ENCODE peak calls at places on chromosomes 16 and 17, in seven cellular contexts. One of them, this sample, is unnamed.
A peak's percentile ranks its signal among the peaks of the same experiment; 100 is the strongest.

GRCh38 chr17:78919816-78920516 is 5.2 kb downstream of the TIMP2 start:
- DNase-seq in A549: no peak
- DNase-seq in ovary: peak; percentile 34
- DNase-seq in uterus: no peak
- DNase-seq in breast epithelium: no peak
- DNase-seq in tibial nerve: no peak
- DNase-seq in body of pancreas: no peak
- DNase-seq in this sample: no peak

GRCh38 chr17:15261063-15261817 is 3.9 kb downstream of the PMP22 start:
- DNase-seq in uterus: peak; percentile 60
- DNase-seq in ovary: no peak
- DNase-seq in tibial nerve: peak; percentile 32
- DNase-seq in breast epithelium: peak; percentile 73
- DNase-seq in body of pancreas: peak; percentile 55
- DNase-seq in A549: peak; percentile 68
- DNase-seq in this sample: peak; percentile 74

GRCh38 chr17:50889528-50890118 is 23.5 kb upstream of the TOB1 start:
- DNase-seq in tibial nerve: no peak
- DNase-seq in uterus: no peak
- DNase-seq in ovary: no peak
- DNase-seq in body of pancreas: no peak
- DNase-seq in breast epithelium: no peak
- DNase-seq in A549: no peak
- DNase-seq in this sample: no peak

GRCh38 chr16:25481636-25482035 is 210.1 kb upstream of the HS3ST4 start:
- DNase-seq in uterus: no peak
- DNase-seq in ovary: no peak
- DNase-seq in A549: no peak
- DNase-seq in tibial nerve: no peak
- DNase-seq in body of pancreas: no peak
- DNase-seq in breast epithelium: no peak
- DNase-seq in this sample: no peak

GRCh38 chr17:42341568-42341967 is 46.7 kb downstream of the STAT3 start:
- DNase-seq in body of pancreas: no peak
- DNase-seq in uterus: no peak
- DNase-seq in tibial nerve: no peak
- DNase-seq in breast epithelium: no peak
- DNase-seq in A549: no peak
- DNase-seq in ovary: no peak
- DNase-seq in this sample: no peak

GRCh38 chr16:15976225-15976812 is 26.9 kb downstream of the ABCC1 start:
- DNase-seq in tibial nerve: no peak
- DNase-seq in ovary: no peak
- DNase-seq in A549: no peak
- DNase-seq in breast epithelium: no peak
- DNase-seq in body of pancreas: no peak
- DNase-seq in uterus: no peak
- DNase-seq in this sample: no peak

GRCh38 chr17:61260061-61260797 is 139.4 kb upstream of the TBX2 start:
- DNase-seq in A549: no peak
- DNase-seq in tibial nerve: peak; percentile 29
- DNase-seq in uterus: no peak
- DNase-seq in breast epithelium: no peak
- DNase-seq in ovary: no peak
- DNase-seq in body of pancreas: no peak
- DNase-seq in this sample: no peak

GRCh38 chr16:88060524-88061219 is 109.4 kb downstream of the BANP start:
- DNase-seq in body of pancreas: no peak
- DNase-seq in A549: no peak
- DNase-seq in ovary: no peak
- DNase-seq in breast epithelium: no peak
- DNase-seq in uterus: no peak
- DNase-seq in tibial nerve: no peak
- DNase-seq in this sample: no peak

GRCh38 chr16:67378642-67379041 is 14.7 kb downstream of the TPPP3 start:
- DNase-seq in uterus: no peak
- DNase-seq in ovary: no peak
- DNase-seq in A549: no peak
- DNase-seq in body of pancreas: no peak
- DNase-seq in breast epithelium: no peak
- DNase-seq in tibial nerve: no peak
- DNase-seq in this sample: no peak

GRCh38 chr16:1877804-1878203 is 5.8 kb upstream of the MEIOB start:
- DNase-seq in tibial nerve: no peak
- DNase-seq in uterus: no peak
- DNase-seq in breast epithelium: no peak
- DNase-seq in ovary: no peak
- DNase-seq in A549: no peak
- DNase-seq in body of pancreas: no peak
- DNase-seq in this sample: no peak

GRCh38 chr16:56682703-56683397 is 580 bp downstream of the MT1X start:
- DNase-seq in tibial nerve: no peak
- DNase-seq in A549: no peak
- DNase-seq in ovary: peak; percentile 30
- DNase-seq in body of pancreas: no peak
- DNase-seq in uterus: peak; percentile 26
- DNase-seq in breast epithelium: no peak
- DNase-seq in this sample: no peak

GRCh38 chr17:40516581-40517285 is 15.3 kb upstream of the TNS4 start:
- DNase-seq in tibial nerve: no peak
- DNase-seq in uterus: peak; percentile 11
- DNase-seq in breast epithelium: peak; percentile 43
- DNase-seq in ovary: no peak
- DNase-seq in body of pancreas: no peak
- DNase-seq in A549: peak; percentile 85
- DNase-seq in this sample: no peak

GRCh38 chr17:60135951-60136666 is 13.7 kb upstream of the CA4 start:
- DNase-seq in A549: no peak
- DNase-seq in breast epithelium: no peak
- DNase-seq in body of pancreas: peak; percentile 4
- DNase-seq in tibial nerve: no peak
- DNase-seq in ovary: no peak
- DNase-seq in uterus: no peak
- DNase-seq in this sample: peak; percentile 32

GRCh38 chr16:35215287-35215686 is 1755.9 kb downstream of the TP53TG3F start:
- DNase-seq in uterus: no peak
- DNase-seq in tibial nerve: no peak
- DNase-seq in body of pancreas: no peak
- DNase-seq in ovary: no peak
- DNase-seq in breast epithelium: no peak
- DNase-seq in A549: no peak
- DNase-seq in this sample: no peak

GRCh38 chr17:41494524-41494923 is 4.8 kb upstream of the KRT36 start:
- DNase-seq in A549: no peak
- DNase-seq in tibial nerve: no peak
- DNase-seq in ovary: no peak
- DNase-seq in body of pancreas: no peak
- DNase-seq in breast epithelium: no peak
- DNase-seq in uterus: no peak
- DNase-seq in this sample: no peak

GRCh38 chr17:4735825-4736651 is 3.6 kb upstream of the ZMYND15 start:
- DNase-seq in A549: no peak
- DNase-seq in uterus: no peak
- DNase-seq in ovary: no peak
- DNase-seq in tibial nerve: peak; percentile 66
- DNase-seq in body of pancreas: no peak
- DNase-seq in breast epithelium: no peak
- DNase-seq in this sample: no peak

DNA sequence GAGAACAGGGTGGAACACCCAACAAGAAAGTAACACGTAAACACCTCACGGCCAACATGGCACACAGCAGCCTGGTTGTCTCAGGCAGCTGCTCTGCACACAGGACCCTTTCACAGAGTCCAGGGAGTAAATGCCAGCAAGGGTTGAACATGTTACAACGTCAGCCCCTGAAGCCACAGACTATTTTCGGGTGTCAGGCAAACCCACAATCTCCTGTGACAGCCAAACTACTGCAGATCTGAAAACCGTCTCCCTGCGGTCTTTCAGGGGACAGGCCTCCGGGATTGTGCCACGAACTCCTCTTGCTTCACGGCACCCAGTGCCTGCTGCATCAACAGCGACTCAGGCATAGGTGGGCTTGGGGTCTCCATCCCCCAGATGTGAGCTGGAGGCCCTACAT is 127.7 kb downstream of the XYLT1 start:
- DNase-seq in body of pancreas: no peak
- DNase-seq in ovary: no peak
- DNase-seq in tibial nerve: no peak
- DNase-seq in A549: no peak
- DNase-seq in breast epithelium: no peak
- DNase-seq in uterus: no peak
- DNase-seq in this sample: peak; percentile 79
- TF ChIP-seq POLR2A in body of pancreas: peak; percentile 5
- TF ChIP-seq POLR2A in ovary: no peak
- TF ChIP-seq POLR2A in tibial nerve: no peak
- TF ChIP-seq POLR2A in A549: no peak
- TF ChIP-seq POLR2A in breast epithelium: no peak
- TF ChIP-seq POLR2A in uterus: no peak
- TF ChIP-seq POLR2A in this sample: no peak

GRCh38 chr17:37406635-37407455 is at the start of the genes ACACA and TADA2A:
- DNase-seq in tibial nerve: peak; percentile 46
- DNase-seq in uterus: peak; percentile 77
- DNase-seq in body of pancreas: peak; percentile 82
- DNase-seq in breast epithelium: peak; percentile 72
- DNase-seq in A549: peak; percentile 89
- DNase-seq in ovary: peak; percentile 78
- DNase-seq in this sample: peak; percentile 90
- TF ChIP-seq POLR2A in tibial nerve: peak; percentile 21
- TF ChIP-seq POLR2A in uterus: peak; percentile 14
- TF ChIP-seq POLR2A in body of pancreas: peak; percentile 71
- TF ChIP-seq POLR2A in breast epithelium: peak; percentile 43
- TF ChIP-seq POLR2A in A549: peak; percentile 90
- TF ChIP-seq POLR2A in ovary: peak; percentile 47
- TF ChIP-seq POLR2A in this sample: peak; percentile 50

GRCh38 chr17:3660311-3660891 is 8.0 kb downstream of the TAX1BP3 start:
- DNase-seq in tibial nerve: no peak
- DNase-seq in A549: no peak
- DNase-seq in breast epithelium: no peak
- DNase-seq in ovary: peak; percentile 61
- DNase-seq in body of pancreas: no peak
- DNase-seq in uterus: peak; percentile 35
- DNase-seq in this sample: no peak

GRCh38 chr17:3665834-3666233 is 2.5 kb downstream of the TAX1BP3 start:
- DNase-seq in tibial nerve: no peak
- DNase-seq in uterus: peak; percentile 50
- DNase-seq in body of pancreas: no peak
- DNase-seq in A549: no peak
- DNase-seq in breast epithelium: no peak
- DNase-seq in ovary: no peak
- DNase-seq in this sample: no peak

GRCh38 chr17:3666516-3666915 is 1.9 kb downstream of the TAX1BP3 start:
- DNase-seq in tibial nerve: no peak
- DNase-seq in breast epithelium: no peak
- DNase-seq in body of pancreas: no peak
- DNase-seq in ovary: no peak
- DNase-seq in uterus: no peak
- DNase-seq in A549: no peak
- DNase-seq in this sample: no peak

GRCh38 chr17:3659541-3660111 is 8.8 kb downstream of the TAX1BP3 start:
- DNase-seq in breast epithelium: peak; percentile 69
- DNase-seq in body of pancreas: peak; percentile 48
- DNase-seq in ovary: peak; percentile 88
- DNase-seq in A549: peak; percentile 61
- DNase-seq in uterus: peak; percentile 88
- DNase-seq in tibial nerve: peak; percentile 74
- DNase-seq in this sample: peak; percentile 71

DNA sequence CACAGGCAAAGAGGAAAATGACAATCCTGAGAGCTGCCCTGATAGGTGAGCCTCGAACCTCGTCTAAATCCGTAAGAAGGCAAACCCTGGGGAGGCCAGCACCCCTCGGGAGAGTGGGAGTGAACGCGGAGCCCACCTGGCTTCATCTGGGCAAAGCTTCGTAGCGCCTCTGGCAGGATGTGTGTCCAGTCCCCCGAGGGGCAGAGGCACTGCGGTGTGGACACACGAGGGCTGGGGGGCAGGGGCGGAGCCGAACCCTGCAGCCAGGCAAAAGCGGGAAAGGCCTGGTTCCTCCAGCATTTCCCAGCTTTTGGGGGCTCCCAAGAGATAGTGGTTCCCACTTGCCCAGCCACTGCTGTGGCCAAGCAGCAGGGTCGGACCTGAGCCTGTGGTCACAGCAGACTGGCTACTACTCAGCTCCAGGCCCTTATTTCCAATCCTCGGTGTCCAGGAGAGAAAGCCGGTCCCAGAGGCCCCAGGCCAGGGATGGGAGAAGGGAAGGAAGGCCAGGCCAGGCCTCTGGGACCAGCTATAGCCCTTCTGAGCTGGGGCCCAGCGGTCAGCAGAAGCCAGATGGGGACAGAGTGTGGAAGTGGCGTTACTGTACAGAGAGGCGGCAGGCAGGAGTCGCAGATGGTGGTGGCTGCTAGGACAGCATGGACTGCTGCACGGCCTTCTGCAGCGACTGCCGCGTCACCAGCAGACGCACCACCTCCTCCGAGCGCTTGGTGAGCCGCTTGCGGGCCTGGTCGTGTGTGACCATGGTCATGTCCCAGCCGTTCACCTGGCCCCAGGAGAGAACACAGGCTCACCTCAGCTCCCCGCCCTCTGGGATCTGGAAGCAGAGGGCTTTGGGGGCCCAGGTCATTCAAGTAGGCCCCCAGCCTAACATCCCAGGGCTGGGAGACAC is 5.0 kb downstream of the TAX1BP3 start:
- DNase-seq in breast epithelium: no peak
- DNase-seq in uterus: no peak
- DNase-seq in tibial nerve: no peak
- DNase-seq in ovary: no peak
- DNase-seq in body of pancreas: no peak
- DNase-seq in A549: no peak
- DNase-seq in this sample: no peak
- TF ChIP-seq POLR2A in breast epithelium: no peak
- TF ChIP-seq POLR2A in uterus: no peak
- TF ChIP-seq POLR2A in tibial nerve: no peak
- TF ChIP-seq POLR2A in ovary: no peak
- TF ChIP-seq POLR2A in body of pancreas: no peak
- TF ChIP-seq POLR2A in A549: no peak
- TF ChIP-seq POLR2A in this sample: no peak

GRCh38 chr16:65116216-65116615 is 5.6 kb downstream of the CDH11 start:
- DNase-seq in tibial nerve: no peak
- DNase-seq in uterus: no peak
- DNase-seq in breast epithelium: no peak
- DNase-seq in ovary: no peak
- DNase-seq in A549: no peak
- DNase-seq in body of pancreas: no peak
- DNase-seq in this sample: no peak

GRCh38 chr16:65116818-65117430 is 4.9 kb downstream of the CDH11 start:
- DNase-seq in uterus: no peak
- DNase-seq in tibial nerve: no peak
- DNase-seq in breast epithelium: no peak
- DNase-seq in ovary: no peak
- DNase-seq in body of pancreas: no peak
- DNase-seq in A549: no peak
- DNase-seq in this sample: no peak

GRCh38 chr16:65118866-65119265 is 3.0 kb downstream of the CDH11 start:
- DNase-seq in uterus: no peak
- DNase-seq in breast epithelium: no peak
- DNase-seq in A549: no peak
- DNase-seq in ovary: no peak
- DNase-seq in tibial nerve: no peak
- DNase-seq in body of pancreas: no peak
- DNase-seq in this sample: no peak

GRCh38 chr16:65119905-65120341 is 1.9 kb downstream of the CDH11 start:
- DNase-seq in body of pancreas: no peak
- DNase-seq in tibial nerve: peak; percentile 39
- DNase-seq in A549: no peak
- DNase-seq in ovary: peak; percentile 53
- DNase-seq in uterus: peak; percentile 22
- DNase-seq in breast epithelium: no peak
- DNase-seq in this sample: no peak

GRCh38 chr16:65117701-65118448 is 4.0 kb downstream of the CDH11 start:
- DNase-seq in breast epithelium: no peak
- DNase-seq in uterus: peak; percentile 80
- DNase-seq in ovary: peak; percentile 80
- DNase-seq in tibial nerve: peak; percentile 76
- DNase-seq in A549: peak; percentile 70
- DNase-seq in body of pancreas: peak; percentile 57
- DNase-seq in this sample: no peak
- TF ChIP-seq POLR2A in breast epithelium: no peak
- TF ChIP-seq POLR2A in uterus: no peak
- TF ChIP-seq POLR2A in ovary: no peak
- TF ChIP-seq POLR2A in tibial nerve: no peak
- TF ChIP-seq POLR2A in A549: no peak
- TF ChIP-seq POLR2A in body of pancreas: no peak
- TF ChIP-seq POLR2A in this sample: no peak

This sample was measured in Peyer's patch.